ENCODE peak calls at places on chromosomes 11 and 22, in eight cellular contexts. P, G, R, J, A, H, T and K are unnamed samples. For H3K36me3, the result is how much of the 10 kb centered on the place peaks cover.

GRCh38 chr11:124832571-124832970 is 32.4 kb upstream of the MSANTD2 start:
- DNase-seq in P (no peak), T (no peak), H (no peak), J (no peak), A (no peak), G (no peak), R (no peak), K (no peak)

GRCh38 chr11:68843703-68844312 is 2.1 kb upstream of the CPT1A start:
- DNase-seq in G (peak), H (peak), R (peak), P (peak), T (peak), J (peak), A (peak), K (peak)

GRCh38 chr11:33266418-33267215 is 9.4 kb downstream of the HIPK3 start:
- DNase-seq in P (no peak), T (no peak), J (no peak), A (no peak), G (no peak), H (peak), R (peak), K (peak)

GRCh38 chr22:40046126-40046525 is 51.4 kb downstream of the FAM83F start:
- DNase-seq in P (no peak), J (no peak), R (no peak), H (no peak), G (no peak), T (no peak), A (no peak), K (no peak)

GRCh38 chr11:352456-353180 is 16.7 kb upstream of the B4GALNT4 start:
- DNase-seq in T (no peak), G (no peak), A (no peak), H (no peak), P (no peak), R (no peak), J (peak), K (no peak)

GRCh38 chr22:38317995-38318715 is 922 bp upstream of the CSNK1E start:
- DNase-seq in A (peak), G (no peak), J (peak), T (no peak), P (no peak), H (peak), R (peak), K (peak)

GRCh38 chr22:37607010-37607911 is 1.4 kb upstream of the GGA1 start:
- DNase-seq in A (peak), R (peak), T (peak), P (peak), J (peak), G (peak), H (peak), K (peak)

GRCh38 chr22:22893891-22894739 is 6.5 kb downstream of the IGLL5 start:
- DNase-seq in A (peak), G (no peak), P (no peak), H (no peak), R (no peak), T (no peak), J (no peak), K (peak)

GRCh38 chr11:95228081-95228859 is 2.7 kb downstream of the SESN3 start:
- DNase-seq in T (no peak), A (no peak), P (no peak), H (peak), J (no peak), R (no peak), G (no peak), K (no peak)

GRCh38 chr11:27373856-27374602 is 11.0 kb upstream of the CCDC34 start:
- DNase-seq in H (no peak), J (no peak), P (no peak), A (no peak), G (no peak), R (no peak), T (no peak), K (no peak)

GRCh38 chr11:27373392-27373791 is 10.4 kb upstream of the CCDC34 start:
- DNase-seq in R (no peak), G (no peak), H (no peak), A (no peak), J (no peak), P (no peak), T (no peak), K (no peak)

GRCh38 chr11:27371490-27371889 is 8.5 kb upstream of the CCDC34 start:
- DNase-seq in H (no peak), T (no peak), P (no peak), A (no peak), R (no peak), G (no peak), J (no peak), K (no peak)

GRCh38 chr11:27372159-27372558 is 9.1 kb upstream of the CCDC34 start:
- DNase-seq in G (no peak), T (no peak), R (no peak), P (no peak), H (no peak), J (no peak), A (no peak), K (no peak)

GRCh38 chr11:27375370-27375769 is 12.4 kb upstream of the CCDC34 start:
- DNase-seq in A (no peak), H (no peak), G (no peak), P (no peak), R (no peak), T (no peak), J (no peak), K (no peak)
- H3K36me3 ChIP-seq in A (half or more), H (under half), G (under half), P (under half), R (half or more), T (under half), J (under half), K (under half)

GRCh38 chr22:31334329-31334728 is 11.8 kb downstream of the PATZ1 start:
- DNase-seq in T (no peak), R (no peak), H (no peak), J (peak), A (no peak), P (no peak), G (no peak), K (no peak)
- H3K36me3 ChIP-seq in T (under half), R (half or more), H (under half), J (under half), A (half or more), P (half or more), G (half or more), K (half or more)

DNA sequence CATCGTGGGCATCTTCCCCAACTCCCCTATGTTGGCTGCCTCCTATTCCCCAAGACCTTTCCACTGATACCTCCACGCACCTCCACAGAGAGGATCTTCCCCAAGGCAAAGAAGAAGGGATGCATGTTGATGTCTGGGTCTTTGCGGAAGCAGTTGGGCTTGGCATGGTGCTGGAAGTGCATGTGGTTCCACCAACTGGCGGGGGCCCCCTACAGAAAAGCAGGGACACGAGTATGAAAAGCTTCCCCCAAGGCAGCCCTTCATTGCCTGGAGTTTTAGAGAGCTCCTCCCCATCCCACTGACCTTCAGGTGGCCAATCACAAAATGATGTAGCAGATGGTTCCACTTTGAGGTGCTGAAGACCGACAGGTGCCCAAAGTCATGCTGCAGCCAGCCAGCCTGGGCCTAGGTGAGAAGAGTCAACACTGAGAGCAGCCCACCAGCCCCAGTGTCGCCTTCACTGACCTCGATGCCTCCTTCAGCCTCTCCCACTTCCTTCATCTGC is 6.1 kb downstream of the FADS1 start:
- DNase-seq in T (no peak), A (no peak), R (no peak), G (no peak), J (peak), H (no peak), P (no peak), K (no peak)
- H3K36me3 ChIP-seq in T (under half), A (half or more), R (half or more), G (half or more), J (under half), H (under half), P (under half), K (half or more)

GRCh38 chr11:93668171-93668570 is 6.7 kb downstream of the CEP295 start:
- DNase-seq in J (no peak), R (no peak), A (no peak), G (no peak), P (no peak), H (peak), T (no peak), K (no peak)

GRCh38 chr11:93672280-93672679 is 10.8 kb downstream of the CEP295 start:
- DNase-seq in G (no peak), H (no peak), J (no peak), P (no peak), T (no peak), A (no peak), R (no peak), K (no peak)
- H3K36me3 ChIP-seq in G (under half), H (under half), J (under half), P (under half), T (under half), A (half or more), R (half or more), K (half or more)

GRCh38 chr11:19176629-19177186 is 25.1 kb downstream of the CSRP3 start:
- DNase-seq in T (no peak), A (no peak), G (no peak), J (no peak), R (no peak), H (no peak), P (no peak), K (no peak)

GRCh38 chr11:19185516-19186052 is 16.2 kb downstream of the CSRP3 start:
- DNase-seq in J (no peak), G (no peak), H (no peak), R (no peak), A (no peak), T (no peak), P (no peak), K (no peak)

GRCh38 chr11:19185036-19185435 is 16.7 kb downstream of the CSRP3 start:
- DNase-seq in G (no peak), R (no peak), T (no peak), H (no peak), J (no peak), A (no peak), P (no peak), K (no peak)

GRCh38 chr11:19183641-19184040 is 18.1 kb downstream of the CSRP3 start:
- DNase-seq in T (no peak), P (no peak), G (no peak), H (no peak), J (no peak), A (peak), R (no peak), K (no peak)

DNA sequence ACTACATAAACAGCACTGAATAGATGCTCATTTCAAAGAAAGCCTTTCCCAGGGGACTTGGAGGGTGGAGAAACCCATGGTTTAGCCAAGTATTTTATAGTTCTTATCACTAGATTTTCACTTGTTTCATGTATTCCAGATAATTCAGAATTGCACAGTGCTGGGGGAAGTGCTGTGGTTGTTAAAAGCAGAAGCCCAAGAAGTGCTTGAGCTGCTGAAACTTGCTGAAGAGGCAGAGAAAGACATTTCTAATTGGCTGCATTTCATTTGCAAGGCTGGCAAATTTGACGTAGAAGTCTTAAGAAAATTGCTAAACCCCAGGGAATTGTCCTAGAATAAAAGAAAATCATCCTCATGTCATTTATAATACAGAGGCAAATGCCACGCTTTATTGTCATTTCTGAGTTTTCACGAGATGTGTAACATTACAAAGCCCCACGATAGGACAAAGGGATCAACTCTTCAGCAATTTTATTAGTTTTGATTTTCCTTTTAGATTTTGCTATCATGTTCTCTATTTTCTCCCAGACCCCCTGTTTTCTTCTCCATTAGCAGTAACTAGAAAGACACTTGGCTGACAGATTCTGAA is 20.0 kb downstream of the CSRP3 start:
- DNase-seq in A (no peak), J (no peak), P (no peak), R (no peak), G (no peak), H (no peak), T (no peak), K (no peak)
- H3K36me3 ChIP-seq in A (under half), J (under half), P (under half), R (half or more), G (under half), H (under half), T (under half), K (under half)

DNA sequence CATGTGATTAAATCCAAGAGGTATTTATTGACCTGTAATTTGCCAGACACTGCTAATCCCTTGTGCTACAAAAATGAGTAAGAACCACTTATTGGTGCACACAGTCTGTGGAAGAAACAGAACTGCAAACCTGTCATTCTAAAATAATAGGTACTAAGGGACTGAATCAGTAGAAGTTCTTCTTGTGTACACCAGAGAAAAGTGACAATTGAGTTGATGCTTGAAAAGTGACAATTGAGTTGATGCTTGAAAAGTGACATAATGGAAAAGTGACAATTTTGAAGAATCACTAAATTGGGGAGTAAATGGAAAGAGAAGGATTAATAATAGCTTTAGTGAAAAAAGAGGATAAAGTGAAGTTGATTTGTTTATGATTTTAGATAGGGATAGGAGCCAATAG is 56.4 kb downstream of the DKK3 start:
- DNase-seq in T (no peak), G (no peak), R (no peak), P (no peak), A (no peak), J (no peak), H (no peak), K (no peak)
- H3K36me3 ChIP-seq in T (under half), G (under half), R (half or more), P (half or more), A (half or more), J (under half), H (under half), K (half or more)

GRCh38 chr22:30891781-30892180 is 76.8 kb downstream of the MORC2 start:
- DNase-seq in R (no peak), J (peak), P (no peak), H (no peak), T (no peak), G (no peak), A (no peak), K (peak)

GRCh38 chr22:30891443-30891755 is 77.2 kb downstream of the MORC2 start:
- DNase-seq in P (no peak), A (no peak), H (no peak), R (no peak), T (no peak), G (no peak), J (peak), K (peak)

GRCh38 chr22:30892286-30892685 is 76.3 kb downstream of the MORC2 start:
- DNase-seq in H (no peak), G (no peak), P (no peak), A (peak), J (peak), T (no peak), R (no peak), K (no peak)

GRCh38 chr22:30893434-30894370 is 74.9 kb downstream of the MORC2 start:
- DNase-seq in A (peak), T (no peak), R (no peak), G (no peak), H (no peak), P (no peak), J (peak), K (peak)

DNA sequence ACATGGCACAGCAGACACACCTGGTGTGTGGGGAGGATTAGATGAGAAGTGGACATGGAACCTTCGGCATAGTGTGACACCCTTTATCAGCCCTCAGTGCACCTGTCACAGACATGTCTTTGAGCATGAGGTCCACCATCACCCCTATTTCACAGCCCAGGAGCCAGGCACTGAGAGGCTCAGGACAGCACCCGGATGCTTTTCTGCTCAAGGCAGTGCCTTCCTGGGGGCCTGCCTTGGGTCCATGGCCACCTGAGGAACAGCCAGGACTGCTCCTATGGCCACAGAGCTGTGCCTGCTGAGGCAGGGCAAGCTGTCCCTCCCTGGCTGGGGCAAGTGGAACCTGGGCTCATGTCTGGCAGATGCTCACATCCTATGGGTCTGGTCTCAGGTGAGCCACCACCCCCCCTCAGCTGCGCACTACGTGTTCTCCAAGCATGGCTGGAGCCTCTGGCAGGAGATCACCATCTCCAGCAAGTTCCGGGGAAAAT is 75.8 kb downstream of the MORC2 start:
- DNase-seq in A (peak), G (no peak), J (peak), T (no peak), H (no peak), R (no peak), P (no peak), K (no peak)
- H3K36me3 ChIP-seq in A (under half), G (under half), J (under half), T (under half), H (under half), R (under half), P (under half), K (under half)

GRCh38 chr11:121500275-121500674 is 47.5 kb upstream of the SORL1-AS1 start:
- DNase-seq in J (no peak), R (no peak), A (no peak), G (no peak), P (no peak), T (no peak), H (no peak), K (no peak)
- H3K36me3 ChIP-seq in J (under half), R (under half), A (under half), G (half or more), P (under half), T (under half), H (under half), K (under half)